ENCODE peak calls at places on chromosomes 13 and 19, in ten cellular contexts. Z is heart right ventricle, J is pancreas, B is tibial nerve, L is uterus, P is dorsolateral prefrontal cortex, R is GM23338, Y is brain microvascular endothelial cell, I is cardiac muscle cell, V is SK-N-SH. A is an unnamed sample.

GRCh38 chr13:62357887-62358645 is 942.4 kb upstream of the PCDH20 start:
- DNase-seq in Z (no peak), J (no peak), B (no peak), L (no peak), P (no peak), R (peak; percentile 89), Y (peak; percentile 12), I (peak; percentile 56), V (no peak), A (peak; percentile 19)

GRCh38 chr19:495047-495439 is 1.2 kb upstream of the MADCAM1 start:
- DNase-seq in Z (peak; percentile 2), J (peak; percentile 37), B (no peak), L (no peak), P (no peak), R (no peak), Y (no peak), I (no peak), V (no peak), A (no peak)

GRCh38 chr13:23833733-23834611 is 55.2 kb downstream of the MIPEP start:
- DNase-seq in Z (no peak), J (no peak), B (no peak), L (no peak), P (no peak), R (peak; percentile 27), Y (no peak), I (no peak), V (no peak), A (no peak)

GRCh38 chr19:15015946-15016542 is 33.2 kb upstream of the CASP14 start:
- DNase-seq in Z (no peak), J (peak; percentile 56), B (no peak), L (no peak), P (no peak), R (peak; percentile 74), Y (no peak), I (peak; percentile 36), V (no peak), A (peak; percentile 24)

GRCh38 chr13:103164239-103164638 is 98.0 kb upstream of the SLC10A2 start:
- DNase-seq in Z (no peak), J (no peak), B (no peak), L (no peak), P (no peak), R (no peak), Y (no peak), I (no peak), V (no peak), A (no peak)

GRCh38 chr13:41764558-41764957 is 196.4 kb downstream of the VWA8 start:
- DNase-seq in Z (no peak), J (no peak), B (no peak), L (no peak), P (no peak), R (no peak), Y (no peak), I (no peak), V (no peak), A (no peak)

GRCh38 chr19:38565686-38566105 is 52.1 kb downstream of the MAP4K1 start:
- DNase-seq in Z (no peak), J (no peak), B (no peak), L (no peak), P (no peak), R (no peak), Y (no peak), I (no peak), V (no peak), A (no peak)

GRCh38 chr13:99944606-99945005 is 27.0 kb downstream of the ZIC5 start:
- DNase-seq in Z (no peak), J (no peak), B (no peak), L (no peak), P (no peak), R (no peak), Y (no peak), I (no peak), V (no peak), A (no peak)

GRCh38 chr13:67014399-67014798 is 215.7 kb downstream of the PCDH9 start:
- DNase-seq in Z (no peak), J (no peak), B (no peak), L (no peak), P (no peak), R (no peak), Y (no peak), I (no peak), V (no peak), A (no peak)

GRCh38 chr13:44434441-44435141 is 61.0 kb downstream of the SERP2 start:
- DNase-seq in Z (no peak), J (no peak), B (no peak), L (no peak), P (peak; percentile 56), R (no peak), Y (no peak), I (no peak), V (no peak), A (no peak)

GRCh38 chr19:23262892-23263291 is 12.7 kb upstream of the ZNF724 start:
- DNase-seq in Z (no peak), J (no peak), B (no peak), L (no peak), P (no peak), R (no peak), Y (no peak), I (no peak), V (no peak), A (no peak)

GRCh38 chr19:13781547-13781946 is 7.3 kb downstream of the C19orf53 start:
- DNase-seq in Z (peak; percentile 55), J (no peak), B (peak; percentile 75), L (peak; percentile 86), P (peak; percentile 44), R (peak; percentile 91), Y (peak; percentile 72), I (peak; percentile 94), V (peak; percentile 86), A (peak; percentile 83)

GRCh38 chr13:108360139-108360538 is 90.6 kb downstream of the TNFSF13B start:
- DNase-seq in Z (no peak), J (no peak), B (no peak), L (no peak), P (no peak), R (no peak), Y (no peak), I (no peak), V (no peak), A (no peak)

GRCh38 chr13:48783181-48783630 is 129.5 kb downstream of the CYSLTR2 start:
- DNase-seq in Z (peak; percentile 65), J (peak; percentile 39), B (peak; percentile 76), L (no peak), P (no peak), R (no peak), Y (peak; percentile 99), I (peak; percentile 100), V (no peak), A (peak; percentile 43)

GRCh38 chr19:7629347-7630054 is at the start of the genes PET100 and XAB2:
- DNase-seq in Z (peak; percentile 91), J (peak; percentile 94), B (peak; percentile 99), L (peak; percentile 96), P (peak; percentile 99), R (peak; percentile 98), Y (peak; percentile 99), I (peak; percentile 99), V (peak; percentile 97), A (peak; percentile 99)
- H3K27ac ChIP-seq in Z (peak within 1 kb of the TSS; percentile 63), J (peak within 1 kb of the TSS; percentile 68), B (peak within 1 kb of the TSS; percentile 78), L (peak within 1 kb of the TSS; percentile 84), P (peak within 1 kb of the TSS; percentile 15), R (peak within 1 kb of the TSS; percentile 82), Y (peak within 1 kb of the TSS; percentile 94), I (peak within 1 kb of the TSS; percentile 49), V (peak within 1 kb of the TSS; percentile 51), A (peak within 1 kb of the TSS; percentile 64)

GRCh38 chr19:42313096-42313839 is at the start of gene TMEM145:
- DNase-seq in Z (no peak), J (peak; percentile 64), B (no peak), L (no peak), P (peak; percentile 65), R (peak; percentile 84), Y (no peak), I (peak; percentile 52), V (peak; percentile 97), A (peak; percentile 53)
- TF ChIP-seq CTCF in Z (no peak), J (no peak), B (peak; percentile 19), L (no peak), P (peak; percentile 22), R (peak; percentile 20), Y (peak; percentile 46), I (peak; percentile 21), V (peak; percentile 26), A (peak; percentile 20)

GRCh38 chr19:8095354-8095886 is 42.9 kb downstream of the CCL25 start:
- DNase-seq in Z (no peak), J (no peak), B (no peak), L (no peak), P (no peak), R (no peak), Y (no peak), I (no peak), V (no peak), A (no peak)
- H3K27ac ChIP-seq in Z (no peak overlapping the region), J (no peak overlapping the region), B (no peak overlapping the region), L (no peak overlapping the region), P (no peak overlapping the region), R (no peak overlapping the region), Y (no peak overlapping the region), I (no peak overlapping the region), V (no peak overlapping the region), A (no peak overlapping the region)

GRCh38 chr19:4581381-4582111 is 22.1 kb upstream of the SEMA6B start:
- DNase-seq in Z (no peak), J (no peak), B (no peak), L (no peak), P (no peak), R (peak; percentile 72), Y (no peak), I (peak; percentile 58), V (peak; percentile 94), A (no peak)

GRCh38 chr19:4579389-4579788 is 19.9 kb upstream of the SEMA6B start:
- DNase-seq in Z (no peak), J (no peak), B (no peak), L (no peak), P (no peak), R (no peak), Y (no peak), I (no peak), V (peak; percentile 29), A (no peak)

GRCh38 chr19:4578552-4579248 is 19.2 kb upstream of the SEMA6B start:
- DNase-seq in Z (no peak), J (no peak), B (no peak), L (no peak), P (no peak), R (no peak), Y (no peak), I (no peak), V (peak; percentile 24), A (no peak)

GRCh38 chr19:4580961-4581380 is 21.5 kb upstream of the SEMA6B start:
- DNase-seq in Z (no peak), J (no peak), B (no peak), L (no peak), P (no peak), R (no peak), Y (no peak), I (no peak), V (no peak), A (no peak)

GRCh38 chr19:4580021-4580901 is 20.8 kb upstream of the SEMA6B start:
- DNase-seq in Z (no peak), J (no peak), B (no peak), L (no peak), P (no peak), R (peak; percentile 89), Y (no peak), I (no peak), V (peak; percentile 61), A (no peak)
- TF ChIP-seq CTCF in Z (no peak), J (no peak), B (no peak), L (no peak), P (peak; percentile 21), R (peak; percentile 73), Y (peak; percentile 25), I (peak; percentile 35), V (peak; percentile 48), A (no peak)

A was measured in RWPE1.